ENCODE peak calls at places on chromosome 21, in ten cellular contexts. H is pancreas, I is body of pancreas, O is RWPE1, R is mesothelial cell of epicardium, U is MM.1S, B is astrocyte of the cerebellum, K is heart right ventricle, C is Panc1, E is mucosa of descending colon. F is an unnamed sample.
A peak's percentile ranks its signal among the peaks of the same experiment; 100 is the strongest.

GRCh38 chr21:41766883-41767605 is at the start of gene RIPK4:
- DNase-seq in I (peak; percentile 95), O (peak; percentile 90), H (peak; percentile 98), R (peak; percentile 70), E (peak; percentile 87), U (no peak), B (no peak), K (no peak), C (no peak), F (peak; percentile 79)

GRCh38 chr21:34268493-34268892 is 95.3 kb upstream of the KCNE2 start:
- DNase-seq in H (no peak), B (no peak), I (no peak), U (no peak), O (no peak), R (no peak), K (no peak), E (no peak), C (no peak), F (no peak)

GRCh38 chr21:34613679-34614442 is 1.1 kb downstream of the RCAN1 start:
- DNase-seq in H (no peak), C (no peak), K (no peak), O (peak; percentile 30), I (no peak), R (no peak), B (no peak), U (no peak), E (no peak), F (no peak)

GRCh38 chr21:41663805-41664788 is 102.8 kb downstream of the RIPK4 start:
- DNase-seq in K (no peak), O (no peak), C (no peak), R (no peak), U (no peak), H (peak; percentile 52), I (peak; percentile 59), B (no peak), E (peak; percentile 80), F (no peak)

GRCh38 chr21:25980710-25981109 is 189.9 kb downstream of the APP start:
- DNase-seq in O (peak; percentile 86), B (no peak), I (no peak), U (no peak), E (no peak), C (no peak), R (no peak), H (no peak), K (no peak), F (no peak)

GRCh38 chr21:15667824-15668223 is 62.0 kb upstream of the USP25 start:
- DNase-seq in I (no peak), U (no peak), H (no peak), R (no peak), B (no peak), C (no peak), O (no peak), E (no peak), K (no peak), F (no peak)

GRCh38 chr21:15023782-15024181 is 41.0 kb downstream of the NRIP1 start:
- DNase-seq in C (no peak), H (no peak), O (no peak), U (no peak), E (no peak), B (no peak), K (no peak), I (no peak), R (no peak), F (no peak)

GRCh38 chr21:15631342-15631741 is 98.4 kb upstream of the USP25 start:
- DNase-seq in H (no peak), E (no peak), K (no peak), C (no peak), I (no peak), R (no peak), U (no peak), O (peak; percentile 28), B (peak; percentile 49), F (no peak)

GRCh38 chr21:41684381-41685245 is 82.2 kb downstream of the RIPK4 start:
- DNase-seq in C (peak; percentile 18), R (no peak), I (peak; percentile 80), H (no peak), K (no peak), B (no peak), O (peak; percentile 75), U (no peak), E (no peak), F (peak; percentile 59)

GRCh38 chr21:44800971-44801467 is 601 bp downstream of the UBE2G2 start:
- DNase-seq in E (no peak), B (no peak), I (no peak), O (peak; percentile 59), C (no peak), K (no peak), R (no peak), U (peak; percentile 84), H (no peak), F (no peak)

GRCh38 chr21:37916795-37917142 is 512 bp upstream of the KCNJ6 start:
- DNase-seq in K (no peak), H (peak; percentile 67), E (no peak), O (no peak), I (no peak), R (no peak), B (no peak), C (no peak), U (no peak), F (no peak)
- TF ChIP-seq CTCF in K (no peak), H (no peak), E (no peak), O (no peak), I (no peak), R (peak; percentile 2), B (peak; percentile 43), C (peak; percentile 37), U (no peak), F (no peak)

GRCh38 chr21:29299046-29299905 is 554 bp downstream of the BACH1 start:
- DNase-seq in I (peak; percentile 69), O (peak; percentile 49), B (no peak), C (no peak), K (peak; percentile 61), E (peak; percentile 83), R (peak; percentile 58), U (peak; percentile 55), H (peak; percentile 85), F (peak; percentile 47)

GRCh38 chr21:29299906-29300546 is 1.3 kb downstream of the BACH1 start:
- DNase-seq in O (peak; percentile 74), I (peak; percentile 41), R (no peak), K (peak; percentile 29), U (peak; percentile 79), H (no peak), B (peak; percentile 94), C (peak; percentile 10), E (peak; percentile 60), F (peak; percentile 81)

GRCh38 chr21:29297483-29298347 is 1.0 kb upstream of the BACH1 start:
- DNase-seq in H (no peak), R (no peak), C (no peak), E (no peak), K (no peak), I (peak; percentile 34), B (no peak), O (no peak), U (no peak), F (no peak)

GRCh38 chr21:29296452-29296851 is 2.3 kb upstream of the BACH1 start:
- DNase-seq in U (peak; percentile 77), R (no peak), O (no peak), I (no peak), C (no peak), E (no peak), K (no peak), H (no peak), B (no peak), F (no peak)

DNA sequence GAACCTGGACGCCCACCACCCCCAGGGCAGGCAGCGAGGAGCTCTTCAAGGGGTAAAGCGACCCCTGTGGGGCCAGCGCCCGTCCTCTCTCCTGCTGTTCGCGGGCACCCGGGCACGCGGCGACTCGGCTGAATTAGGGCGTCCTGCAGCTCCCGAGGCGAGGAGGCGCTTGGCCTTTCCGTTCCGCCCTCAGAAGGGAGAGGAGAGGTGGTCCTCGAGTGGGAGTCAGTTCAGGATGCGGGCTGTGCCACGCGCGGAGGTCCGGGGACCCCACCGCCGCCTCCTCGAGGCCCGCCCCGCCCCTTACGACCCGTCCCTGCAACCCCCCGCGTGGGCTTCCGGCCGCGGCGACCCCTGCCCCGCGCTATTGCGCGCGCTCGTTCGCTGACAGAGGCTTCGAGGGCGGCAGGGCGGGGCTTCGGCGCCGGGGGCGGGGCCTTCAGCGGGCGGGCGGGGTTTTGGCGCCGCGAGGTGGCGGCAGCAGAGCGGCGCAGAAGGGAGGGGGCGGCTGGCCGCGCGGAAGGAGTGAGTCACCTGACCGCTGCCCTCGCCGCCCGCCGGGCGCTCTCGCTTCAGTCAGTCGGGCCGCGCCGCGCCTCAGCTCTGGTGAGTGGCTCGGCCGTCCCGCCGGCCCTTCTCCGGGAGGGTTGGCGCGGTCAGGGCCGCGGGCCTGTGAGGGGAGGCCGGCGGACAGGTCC is at the start of gene BACH1:
- DNase-seq in O (peak; percentile 91), I (peak; percentile 94), B (peak; percentile 73), C (peak; percentile 27), E (peak; percentile 94), U (peak; percentile 93), H (peak; percentile 97), K (peak; percentile 87), R (peak; percentile 89), F (peak; percentile 88)
- TF ChIP-seq CTCF in O (peak; percentile 70), I (peak; percentile 44), B (no peak), C (peak; percentile 56), E (no peak), U (peak; percentile 25), H (no peak), K (peak; percentile 34), R (no peak), F (peak; percentile 17)

DNA sequence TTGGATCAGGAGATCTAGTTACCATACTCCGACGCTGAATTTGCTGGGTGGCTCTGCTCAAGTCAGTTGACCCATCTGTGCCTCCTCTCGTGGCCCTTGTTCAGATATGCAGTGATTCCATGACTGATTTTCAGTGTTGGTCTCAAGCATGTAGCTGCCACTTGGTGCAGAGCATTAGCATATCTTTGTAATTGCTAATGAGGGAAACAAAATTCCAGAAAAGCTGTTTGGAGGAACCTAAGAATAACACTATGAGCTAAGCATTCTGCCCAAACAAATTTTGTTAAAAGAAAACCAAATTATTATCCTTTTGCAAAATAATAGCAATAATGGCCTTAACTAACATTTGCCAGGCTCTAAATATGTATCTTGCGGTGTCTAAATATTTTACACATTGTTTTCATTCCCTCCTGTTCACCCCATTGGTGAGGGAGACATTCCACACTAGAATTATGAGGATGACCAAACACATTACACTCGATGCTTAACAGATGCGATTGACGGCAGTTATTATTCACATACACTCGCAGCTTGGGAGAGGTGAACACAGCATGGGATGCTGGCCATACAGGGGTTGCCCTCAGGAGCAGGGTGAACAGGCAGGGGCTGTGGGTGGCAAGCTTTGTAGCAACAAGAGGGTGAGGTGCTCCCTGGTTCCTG is 69.1 kb downstream of the KCNJ15 start:
- DNase-seq in K (no peak), B (no peak), E (no peak), R (no peak), I (no peak), H (no peak), U (no peak), O (no peak), C (no peak), F (no peak)
- TF ChIP-seq CTCF in K (no peak), B (no peak), E (no peak), R (no peak), I (no peak), H (no peak), U (no peak), O (no peak), C (no peak), F (no peak)

DNA sequence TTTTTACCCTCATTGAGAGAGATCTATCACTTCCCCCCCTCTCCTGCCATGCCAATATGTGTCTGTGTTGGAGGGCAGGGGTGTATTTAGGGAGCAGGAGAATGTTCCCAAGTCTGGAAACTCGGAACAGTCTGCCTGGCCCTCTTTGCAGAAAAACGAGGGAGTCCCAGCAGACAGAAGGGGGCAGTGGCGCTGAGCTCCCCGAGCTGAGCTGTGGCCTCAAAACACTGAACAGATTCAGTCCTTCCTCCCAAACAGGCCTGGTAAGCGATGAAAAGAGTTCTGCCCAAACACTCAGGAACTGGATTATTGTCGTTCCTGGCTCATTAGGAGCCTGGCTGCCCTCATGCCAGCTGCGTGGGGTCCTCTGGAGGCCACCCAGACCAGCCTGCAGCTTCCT is 981 bp downstream of the CLDN14 start:
- DNase-seq in E (no peak), U (no peak), B (no peak), I (no peak), K (no peak), H (no peak), O (no peak), C (no peak), R (no peak), F (no peak)
- TF ChIP-seq CTCF in E (no peak), U (peak; percentile 15), B (peak; percentile 52), I (no peak), K (no peak), H (no peak), O (no peak), C (no peak), R (no peak), F (no peak)